ENCODE peak calls at places on chromosomes 5 and 9, in four cellular contexts. One of them, this sample, is unnamed.

GRCh38 chr5:31886206-31886605 is 247.3 kb downstream of the PDZD2 start:
- DNase-seq in tibial artery: no peak
- DNase-seq in GM13976: no peak
- DNase-seq in pancreas: no peak
- DNase-seq in this sample: no peak

GRCh38 chr5:93587919-93588585 is 5.0 kb downstream of the NR2F1 start:
- DNase-seq in tibial artery: no peak
- DNase-seq in GM13976: no peak
- DNase-seq in pancreas: no peak
- DNase-seq in this sample: no peak

GRCh38 chr9:13461588-13461987 is 182.1 kb upstream of the MPDZ start:
- DNase-seq in tibial artery: no peak
- DNase-seq in GM13976: no peak
- DNase-seq in pancreas: no peak
- DNase-seq in this sample: no peak

GRCh38 chr9:100561256-100561655 is 16.6 kb upstream of the CAVIN4 start:
- DNase-seq in tibial artery: no peak
- DNase-seq in GM13976: no peak
- DNase-seq in pancreas: no peak
- DNase-seq in this sample: no peak

GRCh38 chr9:10586407-10586806 is 26.4 kb downstream of the PTPRD start:
- DNase-seq in tibial artery: no peak
- DNase-seq in GM13976: no peak
- DNase-seq in pancreas: no peak
- DNase-seq in this sample: no peak

GRCh38 chr5:151696470-151697061 is 9.9 kb upstream of the SPARC start:
- DNase-seq in tibial artery: peak; percentile 79
- DNase-seq in GM13976: no peak
- DNase-seq in pancreas: no peak
- DNase-seq in this sample: no peak

GRCh38 chr9:137836831-137837241 is 40.7 kb upstream of the CACNA1B start:
- DNase-seq in tibial artery: no peak
- DNase-seq in GM13976: no peak
- DNase-seq in pancreas: no peak
- DNase-seq in this sample: no peak

GRCh38 chr5:8993031-8993430 is 552.8 kb downstream of the SEMA5A start:
- DNase-seq in tibial artery: no peak
- DNase-seq in GM13976: no peak
- DNase-seq in pancreas: no peak
- DNase-seq in this sample: peak; percentile 14

GRCh38 chr9:131476777-131477345 is 25.9 kb upstream of the POMT1 start:
- DNase-seq in tibial artery: no peak
- DNase-seq in GM13976: no peak
- DNase-seq in pancreas: peak; percentile 51
- DNase-seq in this sample: no peak

GRCh38 chr9:113481176-113481805 is 17.8 kb downstream of the RGS3 start:
- DNase-seq in tibial artery: no peak
- DNase-seq in GM13976: no peak
- DNase-seq in pancreas: no peak
- DNase-seq in this sample: no peak

GRCh38 chr9:97366889-97367288 is 45.0 kb upstream of the TDRD7 start:
- DNase-seq in tibial artery: no peak
- DNase-seq in GM13976: no peak
- DNase-seq in pancreas: no peak
- DNase-seq in this sample: peak; percentile 59

GRCh38 chr5:145062280-145062679 is 772.9 kb downstream of the PRELID2 start:
- DNase-seq in tibial artery: no peak
- DNase-seq in GM13976: no peak
- DNase-seq in pancreas: no peak
- DNase-seq in this sample: no peak

GRCh38 chr5:96629774-96630173 is 32.4 kb upstream of the CAST start:
- DNase-seq in tibial artery: peak; percentile 23
- DNase-seq in GM13976: no peak
- DNase-seq in pancreas: no peak
- DNase-seq in this sample: no peak

GRCh38 chr5:140881889-140882590 is at the start of gene PCDHA13:
- DNase-seq in tibial artery: no peak
- DNase-seq in GM13976: no peak
- DNase-seq in pancreas: no peak
- DNase-seq in this sample: no peak

GRCh38 chr9:97658707-97659106 is 25.1 kb downstream of the NCBP1 start:
- DNase-seq in tibial artery: no peak
- DNase-seq in GM13976: no peak
- DNase-seq in pancreas: no peak
- DNase-seq in this sample: no peak

GRCh38 chr5:36658016-36658415 is 51.6 kb downstream of the SLC1A3 start:
- DNase-seq in tibial artery: no peak
- DNase-seq in GM13976: no peak
- DNase-seq in pancreas: no peak
- DNase-seq in this sample: no peak

GRCh38 chr5:176817864-176818377 is 7.6 kb downstream of the UNC5A start:
- DNase-seq in tibial artery: no peak
- DNase-seq in GM13976: peak; percentile 66
- DNase-seq in pancreas: peak; percentile 73
- DNase-seq in this sample: no peak

GRCh38 chr9:133683494-133684460 is 47.6 kb downstream of the DBH start:
- DNase-seq in tibial artery: no peak
- DNase-seq in GM13976: peak; percentile 74
- DNase-seq in pancreas: no peak
- DNase-seq in this sample: peak; percentile 15

GRCh38 chr9:129558551-129559505 is 62.1 kb downstream of the C9orf50 start:
- DNase-seq in tibial artery: no peak
- DNase-seq in GM13976: no peak
- DNase-seq in pancreas: no peak
- DNase-seq in this sample: no peak

GRCh38 chr5:76804266-76804665 is 14.6 kb upstream of the F2RL1 start:
- DNase-seq in tibial artery: no peak
- DNase-seq in GM13976: peak; percentile 10
- DNase-seq in pancreas: no peak
- DNase-seq in this sample: no peak

GRCh38 chr5:65261499-65261898 is 220.2 kb downstream of the ADAMTS6 start:
- DNase-seq in tibial artery: no peak
- DNase-seq in GM13976: no peak
- DNase-seq in pancreas: no peak
- DNase-seq in this sample: no peak

GRCh38 chr5:161546463-161547301 is at the start of gene GABRB2:
- DNase-seq in tibial artery: peak; percentile 38
- DNase-seq in GM13976: peak; percentile 66
- DNase-seq in pancreas: peak; percentile 85
- DNase-seq in this sample: peak; percentile 78

GRCh38 chr9:124174385-124174784 is 83.4 kb upstream of the NEK6 start:
- DNase-seq in tibial artery: no peak
- DNase-seq in GM13976: no peak
- DNase-seq in pancreas: no peak
- DNase-seq in this sample: peak; percentile 21
- TF ChIP-seq CTCF in tibial artery: no peak
- TF ChIP-seq CTCF in GM13976: no peak
- TF ChIP-seq CTCF in pancreas: no peak
- TF ChIP-seq CTCF in this sample: no peak

GRCh38 chr5:132653716-132654115 is 4.3 kb upstream of the IL13 start:
- DNase-seq in tibial artery: no peak
- DNase-seq in GM13976: no peak
- DNase-seq in pancreas: no peak
- DNase-seq in this sample: no peak

GRCh38 chr5:132656774-132657355 is 1.1 kb upstream of the IL13 start:
- DNase-seq in tibial artery: no peak
- DNase-seq in GM13976: peak; percentile 37
- DNase-seq in pancreas: no peak
- DNase-seq in this sample: no peak

GRCh38 chr5:132658383-132659302 is 670 bp downstream of the IL13 start:
- DNase-seq in tibial artery: no peak
- DNase-seq in GM13976: no peak
- DNase-seq in pancreas: no peak
- DNase-seq in this sample: no peak

GRCh38 chr5:132657676-132658382 is at the start of gene IL13:
- DNase-seq in tibial artery: no peak
- DNase-seq in GM13976: no peak
- DNase-seq in pancreas: no peak
- DNase-seq in this sample: no peak

GRCh38 chr5:132655821-132656773 is 1.9 kb upstream of the IL13 start:
- DNase-seq in tibial artery: no peak
- DNase-seq in GM13976: peak; percentile 38
- DNase-seq in pancreas: no peak
- DNase-seq in this sample: no peak
- TF ChIP-seq CTCF in tibial artery: peak; percentile 24
- TF ChIP-seq CTCF in GM13976: peak; percentile 44
- TF ChIP-seq CTCF in pancreas: no peak
- TF ChIP-seq CTCF in this sample: peak; percentile 26

DNA sequence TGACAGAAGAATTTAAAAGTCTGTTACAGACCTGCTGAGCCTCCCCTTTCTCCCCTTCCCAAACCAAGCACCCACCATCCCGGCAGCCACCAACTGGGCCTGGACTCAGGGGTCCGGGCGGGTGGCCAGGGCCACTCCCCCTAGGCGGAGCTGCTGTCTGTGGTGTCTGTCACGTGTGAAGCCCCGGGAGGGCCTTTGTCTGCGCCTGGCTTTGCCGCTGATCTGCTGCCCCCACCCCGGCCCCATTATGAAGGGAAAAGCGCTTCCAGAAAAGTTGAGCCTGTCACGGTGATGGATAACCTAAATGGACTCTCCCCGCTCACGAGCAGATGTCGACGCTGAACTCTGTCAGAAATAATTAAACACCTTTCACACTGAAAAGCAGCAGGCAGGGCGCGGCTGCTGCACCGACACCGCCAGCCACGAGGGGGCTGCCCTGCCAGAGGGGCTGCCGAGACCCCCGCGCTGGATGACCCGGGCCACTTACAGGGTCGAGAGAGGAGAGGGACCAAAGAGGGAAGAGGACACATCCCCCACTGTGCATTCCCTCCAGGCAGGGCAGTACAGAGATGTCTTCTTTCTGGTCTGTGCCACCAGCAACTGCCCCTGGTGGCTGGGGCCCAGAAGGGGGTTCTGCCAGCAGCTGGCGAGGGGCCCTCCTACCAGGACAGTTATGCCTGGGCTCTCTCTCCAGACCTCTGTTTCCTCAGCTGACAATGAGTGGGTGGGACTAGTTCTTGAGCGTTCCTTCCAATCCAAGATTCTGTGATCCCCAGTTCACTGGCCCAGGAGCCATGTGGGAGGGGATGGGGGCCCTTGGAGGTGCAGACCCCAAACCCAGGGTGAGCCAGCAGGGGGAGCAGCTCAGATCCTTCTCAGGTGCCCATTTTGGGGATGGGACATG is 36.0 kb upstream of the BARHL1 start:
- DNase-seq in tibial artery: no peak
- DNase-seq in GM13976: no peak
- DNase-seq in pancreas: no peak
- DNase-seq in this sample: no peak
- TF ChIP-seq CTCF in tibial artery: no peak
- TF ChIP-seq CTCF in GM13976: no peak
- TF ChIP-seq CTCF in pancreas: no peak
- TF ChIP-seq CTCF in this sample: peak; percentile 32

DNA sequence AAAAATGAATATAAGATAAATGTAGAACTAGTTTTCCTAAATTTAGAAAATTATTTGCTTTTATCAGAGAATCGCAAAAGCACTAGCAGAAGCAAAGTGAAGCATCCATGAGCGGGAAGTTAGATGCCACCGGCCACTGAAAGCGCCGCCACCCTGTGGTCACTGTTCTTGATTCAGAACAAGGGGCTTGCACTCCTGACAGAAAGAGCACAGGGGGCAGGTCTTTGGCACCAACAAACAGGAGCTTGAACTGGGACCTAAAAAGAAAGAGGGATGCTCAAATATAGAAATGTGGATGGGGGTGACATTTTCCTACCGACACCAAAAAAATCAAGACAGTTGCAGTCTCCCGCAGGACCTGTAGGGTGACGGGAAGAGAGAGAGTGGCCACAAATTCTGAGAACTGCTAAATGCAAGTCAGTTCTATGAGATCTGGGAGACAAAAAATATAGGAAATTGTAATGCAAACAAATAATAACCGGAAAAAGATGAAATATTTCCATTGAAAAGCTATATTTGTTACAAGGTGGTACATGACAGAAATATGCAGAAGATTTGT is 144.3 kb downstream of the CDH12 start:
- DNase-seq in tibial artery: no peak
- DNase-seq in GM13976: no peak
- DNase-seq in pancreas: no peak
- DNase-seq in this sample: no peak
- TF ChIP-seq CTCF in tibial artery: no peak
- TF ChIP-seq CTCF in GM13976: no peak
- TF ChIP-seq CTCF in pancreas: no peak
- TF ChIP-seq CTCF in this sample: no peak

GRCh38 chr5:20606006-20606405 is 618.0 kb upstream of the CDH18 start:
- DNase-seq in tibial artery: no peak
- DNase-seq in GM13976: no peak
- DNase-seq in pancreas: no peak
- DNase-seq in this sample: no peak

DNA sequence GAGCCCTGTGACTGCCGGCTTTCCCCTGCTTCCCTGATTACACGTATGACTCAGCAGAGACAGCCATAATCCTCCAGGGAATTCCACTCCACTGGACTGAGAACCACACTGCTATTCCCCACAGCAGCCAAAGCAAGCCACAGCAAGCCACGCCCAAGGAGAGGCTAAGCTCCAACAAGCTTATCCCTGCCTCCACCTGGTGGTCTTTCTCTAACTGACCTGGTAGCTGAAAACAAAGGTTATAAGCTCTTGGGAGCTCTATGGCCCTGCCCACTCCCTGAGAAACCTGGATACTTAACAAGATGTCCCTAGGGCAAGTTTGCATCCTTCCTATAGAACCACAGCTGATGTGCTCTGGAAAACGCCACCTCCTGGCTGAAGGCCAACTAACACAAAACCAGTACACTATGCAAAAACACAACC is 613.7 kb upstream of the CDH18 start:
- DNase-seq in tibial artery: no peak
- DNase-seq in GM13976: no peak
- DNase-seq in pancreas: no peak
- DNase-seq in this sample: no peak
- TF ChIP-seq CTCF in tibial artery: no peak
- TF ChIP-seq CTCF in GM13976: no peak
- TF ChIP-seq CTCF in pancreas: no peak
- TF ChIP-seq CTCF in this sample: no peak

GRCh38 chr5:14011089-14012004 is 66.9 kb upstream of the DNAH5 start:
- DNase-seq in tibial artery: peak; percentile 78
- DNase-seq in GM13976: peak; percentile 88
- DNase-seq in pancreas: peak; percentile 97
- DNase-seq in this sample: peak; percentile 87
- TF ChIP-seq CTCF in tibial artery: no peak
- TF ChIP-seq CTCF in GM13976: no peak
- TF ChIP-seq CTCF in pancreas: no peak
- TF ChIP-seq CTCF in this sample: no peak

DNA sequence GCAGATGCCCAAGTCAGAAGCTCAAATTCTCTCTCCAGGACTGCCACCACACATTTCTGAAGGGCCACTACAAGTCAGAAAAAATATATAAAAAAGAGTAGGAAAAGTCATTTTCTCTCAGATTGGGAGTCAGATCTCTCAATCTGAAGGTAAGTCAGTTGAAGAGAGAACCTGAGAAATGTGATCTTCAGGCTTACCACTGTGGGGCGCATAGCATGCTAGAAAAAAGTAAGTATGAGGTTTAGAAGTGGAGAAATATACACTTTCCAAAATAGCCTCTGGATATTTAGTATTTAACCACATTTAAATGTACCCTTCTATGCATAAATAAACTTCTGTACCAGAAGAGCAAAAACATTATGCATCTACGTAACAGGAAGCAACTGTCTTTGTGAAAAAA is 800.7 kb upstream of the CTNND2 start:
- DNase-seq in tibial artery: no peak
- DNase-seq in GM13976: no peak
- DNase-seq in pancreas: no peak
- DNase-seq in this sample: no peak
- TF ChIP-seq CTCF in tibial artery: no peak
- TF ChIP-seq CTCF in GM13976: no peak
- TF ChIP-seq CTCF in pancreas: no peak
- TF ChIP-seq CTCF in this sample: no peak